ENCODE peak calls at places on chromosomes 7 and 10, in six cellular contexts. M is amniotic stem cell; E is Calu3; P is CD8-positive, alpha-beta memory T cell; J is HFFc6; I is IMR-90. T is an unnamed sample.

GRCh38 chr10:68154211-68154497 is 44.9 kb downstream of the MYPN start:
- DNase-seq in M (no peak), E (no peak), P (no peak), J (no peak), I (peak; percentile 85), T (peak; percentile 53)

GRCh38 chr10:130553846-130554245 is 417.7 kb downstream of the GLRX3 start:
- DNase-seq in M (no peak), E (no peak), P (no peak), J (no peak), I (no peak), T (no peak)

GRCh38 chr10:73220989-73221388 is 26.1 kb downstream of the DNAJC9 start:
- DNase-seq in M (no peak), E (no peak), P (no peak), J (no peak), I (no peak), T (no peak)

GRCh38 chr10:103895458-103896186 is 22.4 kb downstream of the STN1 start:
- DNase-seq in M (no peak), E (no peak), P (no peak), J (peak; percentile 74), I (peak; percentile 66), T (no peak)

GRCh38 chr7:82156168-82156567 is 287.4 kb downstream of the CACNA2D1 start:
- DNase-seq in M (no peak), E (no peak), P (no peak), J (no peak), I (no peak), T (no peak)

GRCh38 chr7:46811529-46811928 is 770.4 kb downstream of the TNS3 start:
- DNase-seq in M (peak; percentile 71), E (no peak), P (no peak), J (peak; percentile 86), I (peak; percentile 97), T (no peak)

GRCh38 chr10:70455213-70455630 is 13.7 kb upstream of the NODAL start:
- DNase-seq in M (no peak), E (no peak), P (no peak), J (no peak), I (no peak), T (no peak)

GRCh38 chr7:136807598-136807997 is 60.9 kb upstream of the CHRM2 start:
- DNase-seq in M (no peak), E (no peak), P (no peak), J (no peak), I (no peak), T (no peak)

GRCh38 chr10:49550563-49550962 is 11.6 kb upstream of the ERCC6 start:
- DNase-seq in M (no peak), E (peak; percentile 24), P (no peak), J (peak; percentile 77), I (peak; percentile 73), T (no peak)

GRCh38 chr10:119394657-119395286 is 147.7 kb downstream of the RGS10 start:
- DNase-seq in M (no peak), E (no peak), P (no peak), J (no peak), I (no peak), T (no peak)

GRCh38 chr10:16297652-16298051 is 139.2 kb upstream of the PTER start:
- DNase-seq in M (no peak), E (no peak), P (no peak), J (no peak), I (no peak), T (no peak)

GRCh38 chr10:121510201-121510771 is 88.0 kb downstream of the FGFR2 start:
- DNase-seq in M (no peak), E (no peak), P (no peak), J (no peak), I (no peak), T (no peak)

GRCh38 chr7:47606176-47606575 is 24.3 kb upstream of the TNS3 start:
- DNase-seq in M (no peak), E (no peak), P (no peak), J (no peak), I (no peak), T (no peak)

GRCh38 chr7:43119371-43120069 is 7.1 kb downstream of the HECW1 start:
- DNase-seq in M (peak; percentile 62), E (no peak), P (no peak), J (peak; percentile 64), I (peak; percentile 90), T (no peak)

GRCh38 chr10:30990971-30991646 is 40.6 kb downstream of the ZNF438 start:
- DNase-seq in M (no peak), E (no peak), P (no peak), J (no peak), I (no peak), T (no peak)

GRCh38 chr10:5809541-5810154 is 3.6 kb downstream of the GDI2 start:
- DNase-seq in M (no peak), E (no peak), P (no peak), J (no peak), I (peak; percentile 1), T (no peak)

T was measured in NCI-H1694.